ENCODE peak calls at places on chromosomes 3 and 15, in eight cellular contexts. W is CD8-positive, alpha-beta memory T cell; F is cardiac muscle cell; Y is A549; G is neural progenitor cell; B is tibial artery; N is sigmoid colon; X is ovary. Z is an unnamed sample.

GRCh38 chr3:98596902-98597500 is 3.6 kb upstream of the CPOX start:
- DNase-seq in W (peak; percentile 18), F (peak; percentile 50), Y (peak; percentile 21), G (no peak), B (no peak), N (no peak), X (no peak), Z (no peak)

GRCh38 chr3:73080201-73080966 is 18.9 kb downstream of the EBLN2 start:
- DNase-seq in W (no peak), F (peak; percentile 41), Y (no peak), G (no peak), B (no peak), N (no peak), X (no peak), Z (no peak)

GRCh38 chr15:71291723-71292122 is 176.5 kb downstream of the THSD4 start:
- DNase-seq in W (peak; percentile 11), F (no peak), Y (no peak), G (no peak), B (no peak), N (no peak), X (no peak), Z (no peak)

GRCh38 chr15:29124581-29125381 is 144.8 kb downstream of the NSMCE3 start:
- DNase-seq in W (no peak), F (peak; percentile 9), Y (no peak), G (peak; percentile 42), B (no peak), N (peak; percentile 62), X (no peak), Z (peak; percentile 59)

GRCh38 chr15:43204016-43204901 is 16.6 kb downstream of the EPB42 start:
- DNase-seq in W (no peak), F (peak; percentile 63), Y (peak; percentile 38), G (peak; percentile 71), B (no peak), N (no peak), X (no peak), Z (no peak)

GRCh38 chr15:40080847-40081246 is 27.8 kb downstream of the BMF start:
- DNase-seq in W (no peak), F (no peak), Y (no peak), G (no peak), B (peak; percentile 13), N (no peak), X (no peak), Z (no peak)

GRCh38 chr3:184717608-184717995 is 5.7 kb upstream of the MAGEF1 start:
- DNase-seq in W (no peak), F (no peak), Y (no peak), G (peak; percentile 62), B (no peak), N (no peak), X (no peak), Z (no peak)

GRCh38 chr15:89826671-89827655 is 12.3 kb upstream of the ANPEP start:
- DNase-seq in W (no peak), F (no peak), Y (no peak), G (no peak), B (no peak), N (no peak), X (no peak), Z (no peak)

GRCh38 chr15:27530994-27531393 is 560.0 kb downstream of the GABRG3 start:
- DNase-seq in W (no peak), F (no peak), Y (no peak), G (no peak), B (no peak), N (no peak), X (no peak), Z (no peak)
- H3K9me3 ChIP-seq in W (no peaks in the 10 kb centered on the region), F (no peaks in the 10 kb centered on the region), Y (peaks cover 3% of the 10 kb centered on the region), G (no peaks in the 10 kb centered on the region), B (no peaks in the 10 kb centered on the region), N (no peaks in the 10 kb centered on the region), X (no peaks in the 10 kb centered on the region), Z (no peaks in the 10 kb centered on the region)

GRCh38 chr15:66649235-66649984 is 52.6 kb upstream of the SMAD6 start:
- DNase-seq in W (no peak), F (no peak), Y (no peak), G (no peak), B (no peak), N (no peak), X (no peak), Z (no peak)
- H3K27ac ChIP-seq in W (no peak overlapping the region), F (peak overlapping the region; percentile 70), Y (peak overlapping the region; percentile 61), G (no peak overlapping the region), B (no peak overlapping the region), N (no peak overlapping the region), X (no peak overlapping the region), Z (no peak overlapping the region)

DNA sequence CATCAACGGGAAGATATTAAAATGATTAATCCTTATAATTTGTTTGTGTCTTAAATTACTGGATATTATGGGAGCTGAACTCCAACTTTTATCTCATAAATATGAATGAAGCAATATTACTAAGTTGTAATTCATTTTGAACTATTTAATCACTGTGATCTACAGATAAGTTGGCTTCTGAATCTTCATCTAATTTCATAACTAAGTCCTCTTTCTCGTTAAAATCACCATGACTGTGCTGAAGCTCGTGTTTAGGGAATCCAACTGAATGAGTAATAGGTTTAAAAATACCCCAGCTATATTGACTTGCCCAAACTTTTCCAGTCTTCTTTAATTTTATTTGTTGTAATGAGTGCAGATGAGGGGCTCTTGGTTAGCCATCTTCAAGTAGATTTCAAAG is 14.1 kb downstream of the MDFIC2 start:
- DNase-seq in W (no peak), F (no peak), Y (no peak), G (no peak), B (no peak), N (no peak), X (no peak), Z (no peak)
- H3K4me3 ChIP-seq in W (no peak overlapping the region), F (no peak overlapping the region), Y (no peak overlapping the region), G (no peak overlapping the region), B (no peak overlapping the region), N (no peak overlapping the region), X (no peak overlapping the region), Z (no peak overlapping the region)

DNA sequence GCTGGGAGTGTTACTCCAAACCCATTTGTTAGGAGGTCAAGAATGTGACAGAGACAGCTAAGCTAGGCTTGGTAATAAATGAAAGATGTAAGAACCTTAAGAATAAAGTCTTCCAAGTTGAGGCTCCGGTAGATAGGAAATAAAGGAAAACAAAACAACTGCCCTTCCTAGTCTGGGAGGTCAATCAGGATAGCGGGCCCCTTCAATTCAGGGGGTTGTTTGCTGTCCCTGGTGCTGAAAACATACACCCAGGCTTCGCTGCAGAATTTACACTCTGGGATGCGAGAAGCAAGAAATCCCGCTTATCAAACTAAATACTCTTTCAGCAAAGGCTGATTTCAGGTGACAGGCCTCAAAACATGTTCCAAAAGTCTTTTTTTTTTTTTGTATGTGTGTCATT is 393.4 kb downstream of the NTRK3 start:
- DNase-seq in W (no peak), F (peak; percentile 31), Y (no peak), G (peak; percentile 73), B (no peak), N (no peak), X (no peak), Z (no peak)
- H3K9me3 ChIP-seq in W (no peaks in the 10 kb centered on the region), F (no peaks in the 10 kb centered on the region), Y (no peaks in the 10 kb centered on the region), G (no peaks in the 10 kb centered on the region), B (no peaks in the 10 kb centered on the region), N (no peaks in the 10 kb centered on the region), X (no peaks in the 10 kb centered on the region), Z (no peaks in the 10 kb centered on the region)

GRCh38 chr3:142027713-142028112 is 121.6 kb downstream of the TFDP2 start:
- DNase-seq in W (no peak), F (peak; percentile 49), Y (no peak), G (peak; percentile 52), B (no peak), N (no peak), X (no peak), Z (no peak)
- H3K27ac ChIP-seq in W (peak overlapping the region; percentile 57), F (peak overlapping the region; percentile 18), Y (peak overlapping the region; percentile 20), G (peak overlapping the region; percentile 77), B (no peak overlapping the region), N (peak overlapping the region; percentile 56), X (no peak overlapping the region), Z (no peak overlapping the region)

GRCh38 chr15:41334293-41335120 is 1.8 kb downstream of the NUSAP1 start:
- DNase-seq in W (no peak), F (no peak), Y (no peak), G (peak; percentile 4), B (no peak), N (no peak), X (no peak), Z (no peak)
- H3K4me3 ChIP-seq in W (peak overlapping the region; percentile 4), F (peak overlapping the region; percentile 88), Y (peak overlapping the region; percentile 57), G (peak overlapping the region; percentile 91), B (no peak overlapping the region), N (no peak overlapping the region), X (no peak overlapping the region), Z (no peak overlapping the region)

GRCh38 chr15:79918278-79918677 is 21.5 kb upstream of the MTHFS start:
- DNase-seq in W (no peak), F (no peak), Y (no peak), G (peak; percentile 53), B (no peak), N (no peak), X (no peak), Z (no peak)
- H3K9me3 ChIP-seq in W (peaks cover 41% of the 10 kb centered on the region), F (no peaks in the 10 kb centered on the region), Y (peaks cover 83% of the 10 kb centered on the region), G (no peaks in the 10 kb centered on the region), B (peaks cover 65% of the 10 kb centered on the region), N (peaks cover 45% of the 10 kb centered on the region), X (no peaks in the 10 kb centered on the region), Z (peaks cover 52% of the 10 kb centered on the region)

GRCh38 chr15:66634540-66634939 is 67.5 kb upstream of the SMAD6 start:
- DNase-seq in W (no peak), F (no peak), Y (no peak), G (no peak), B (no peak), N (no peak), X (no peak), Z (no peak)

GRCh38 chr15:66641485-66642313 is 60.3 kb upstream of the SMAD6 start:
- DNase-seq in W (no peak), F (no peak), Y (no peak), G (no peak), B (no peak), N (no peak), X (no peak), Z (no peak)

GRCh38 chr15:66635006-66635405 is 67.0 kb upstream of the SMAD6 start:
- DNase-seq in W (no peak), F (no peak), Y (no peak), G (no peak), B (no peak), N (no peak), X (no peak), Z (no peak)

GRCh38 chr15:66635817-66636216 is 66.2 kb upstream of the SMAD6 start:
- DNase-seq in W (no peak), F (no peak), Y (no peak), G (no peak), B (no peak), N (no peak), X (no peak), Z (no peak)

GRCh38 chr15:66638377-66638776 is 63.7 kb upstream of the SMAD6 start:
- DNase-seq in W (no peak), F (no peak), Y (no peak), G (no peak), B (no peak), N (no peak), X (no peak), Z (no peak)
- H3K27ac ChIP-seq in W (no peak overlapping the region), F (no peak overlapping the region), Y (no peak overlapping the region), G (no peak overlapping the region), B (no peak overlapping the region), N (no peak overlapping the region), X (no peak overlapping the region), Z (no peak overlapping the region)

Z was measured in kidney.